ENCODE peak calls at places on chromosomes 12 and 14, in seven cellular contexts. Q, F, T, C, B, Z and A are unnamed samples.
A peak's percentile ranks its signal among the peaks of the same experiment; 100 is the strongest.

GRCh38 chr14:42633504-42634095 is 1026.9 kb downstream of the LRFN5 start:
- DNase-seq in C (no peak), Q (no peak), Z (no peak), F (no peak), T (no peak), B (no peak), A (no peak)

GRCh38 chr12:4041191-4041885 is 168.1 kb upstream of the PARP11 start:
- DNase-seq in C (no peak), B (no peak), Z (no peak), Q (no peak), T (no peak), F (peak; percentile 71), A (no peak)

GRCh38 chr14:96629082-96629481 is 126.9 kb downstream of the PAPOLA start:
- DNase-seq in C (no peak), F (no peak), B (no peak), T (no peak), Q (no peak), Z (no peak), A (no peak)

GRCh38 chr14:98138666-98139065 is 1133.3 kb downstream of the BCL11B start:
- DNase-seq in Q (no peak), T (peak; percentile 32), B (no peak), C (no peak), F (peak; percentile 25), Z (no peak), A (peak; percentile 41)

GRCh38 chr14:29527286-29527685 is 400.4 kb downstream of the PRKD1 start:
- DNase-seq in T (no peak), F (no peak), Q (no peak), Z (no peak), B (no peak), C (no peak), A (no peak)

GRCh38 chr12:69685810-69686209 is 13.3 kb downstream of the BEST3 start:
- DNase-seq in C (no peak), T (no peak), Q (no peak), F (peak; percentile 95), Z (no peak), B (no peak), A (no peak)

GRCh38 chr14:62711351-62712023 is 333.8 kb downstream of the KCNH5 start:
- DNase-seq in Z (no peak), C (no peak), T (no peak), F (no peak), B (no peak), Q (no peak), A (no peak)

GRCh38 chr14:30464481-30464880 is 94.5 kb upstream of the G2E3 start:
- DNase-seq in T (no peak), F (no peak), Z (no peak), Q (no peak), B (no peak), C (no peak), A (no peak)

GRCh38 chr12:123049398-123050250 is 69.1 kb downstream of the ARL6IP4 start:
- DNase-seq in F (no peak), C (no peak), Z (no peak), T (no peak), Q (no peak), B (no peak), A (no peak)

GRCh38 chr12:110561471-110562201 is 21.5 kb downstream of the PPTC7 start:
- DNase-seq in C (no peak), Z (no peak), F (no peak), T (no peak), Q (no peak), B (no peak), A (no peak)

GRCh38 chr14:103801459-103801858 is 45.9 kb downstream of the PPP1R13B start:
- DNase-seq in Z (no peak), Q (no peak), B (no peak), C (peak; percentile 22), T (no peak), F (peak; percentile 89), A (no peak)